ENCODE peak calls at places on chromosomes 1 and 21, in four cellular contexts. One of them, this sample, is unnamed.

GRCh38 chr1:230849451-230850194 is 18.7 kb downstream of the C1orf198 start:
- DNase-seq in naive thymus-derived CD8-positive, alpha-beta T cell: no peak
- DNase-seq in DND-41: no peak
- DNase-seq in GM12864: no peak
- DNase-seq in this sample: peak

GRCh38 chr1:23246274-23246673 is 29.0 kb upstream of the HTR1D start:
- DNase-seq in GM12864: no peak
- DNase-seq in DND-41: no peak
- DNase-seq in naive thymus-derived CD8-positive, alpha-beta T cell: no peak
- DNase-seq in this sample: no peak

GRCh38 chr1:167272375-167272957 is 51.8 kb downstream of the POU2F1 start:
- DNase-seq in GM12864: no peak
- DNase-seq in DND-41: no peak
- DNase-seq in naive thymus-derived CD8-positive, alpha-beta T cell: no peak
- DNase-seq in this sample: no peak

GRCh38 chr1:202701200-202701599 is 9.1 kb downstream of the SYT2 start:
- DNase-seq in DND-41: no peak
- DNase-seq in GM12864: no peak
- DNase-seq in naive thymus-derived CD8-positive, alpha-beta T cell: no peak
- DNase-seq in this sample: no peak

GRCh38 chr21:45994086-45994661 is 12.6 kb downstream of the COL6A1 start:
- DNase-seq in DND-41: no peak
- DNase-seq in naive thymus-derived CD8-positive, alpha-beta T cell: no peak
- DNase-seq in GM12864: no peak
- DNase-seq in this sample: no peak

GRCh38 chr1:234976880-234977680 is 151.6 kb downstream of the TOMM20 start:
- DNase-seq in naive thymus-derived CD8-positive, alpha-beta T cell: no peak
- DNase-seq in DND-41: no peak
- DNase-seq in GM12864: no peak
- DNase-seq in this sample: no peak

GRCh38 chr21:42401164-42401563 is 2.5 kb upstream of the UBASH3A start:
- DNase-seq in naive thymus-derived CD8-positive, alpha-beta T cell: no peak
- DNase-seq in GM12864: no peak
- DNase-seq in DND-41: no peak
- DNase-seq in this sample: no peak

GRCh38 chr1:86811539-86811938 is 102.4 kb downstream of the SELENOF start:
- DNase-seq in naive thymus-derived CD8-positive, alpha-beta T cell: no peak
- DNase-seq in DND-41: no peak
- DNase-seq in GM12864: no peak
- DNase-seq in this sample: no peak